ENCODE peak calls at places on chromosomes 6 and 20, in four cellular contexts. Q is nucleus accumbens, W is left cardiac atrium, T is H9. R is an unnamed sample.

GRCh38 chr6:291697-292505 is at the start of gene DUSP22:
- DNase-seq in Q (no peak), W (peak), T (peak), R (peak)

GRCh38 chr6:75611011-75611701 is 9.5 kb downstream of the SENP6 start:
- DNase-seq in Q (no peak), W (no peak), T (no peak), R (no peak)

GRCh38 chr6:145096846-145097245 is 638.5 kb downstream of the EPM2A start:
- DNase-seq in Q (no peak), W (no peak), T (no peak), R (no peak)

GRCh38 chr6:29528988-29529560 is 30.5 kb downstream of the UBD start:
- DNase-seq in Q (no peak), W (no peak), T (no peak), R (no peak)

GRCh38 chr20:10984899-10985298 is 311.1 kb upstream of the JAG1 start:
- DNase-seq in Q (no peak), W (no peak), T (no peak), R (no peak)

GRCh38 chr6:130967502-130968469 is 95.3 kb downstream of the EPB41L2 start:
- DNase-seq in Q (no peak), W (no peak), T (no peak), R (no peak)

GRCh38 chr6:29705389-29706231 is 17.6 kb upstream of the HLA-F start:
- DNase-seq in Q (peak), W (no peak), T (peak), R (no peak)

GRCh38 chr6:52877168-52877567 is 32.3 kb downstream of the GSTA3 start:
- DNase-seq in Q (no peak), W (no peak), T (no peak), R (no peak)

GRCh38 chr6:53960311-53960710 is 150.9 kb upstream of the MLIP start:
- DNase-seq in Q (no peak), W (no peak), T (no peak), R (no peak)

GRCh38 chr6:156098858-156099257 is 643.2 kb upstream of the NOX3 start:
- DNase-seq in Q (no peak), W (no peak), T (no peak), R (no peak)

GRCh38 chr6:92380803-92381601 is 1038.4 kb downstream of the EPHA7 start:
- DNase-seq in Q (no peak), W (no peak), T (no peak), R (no peak)

GRCh38 chr6:1903780-1904493 is 294.2 kb downstream of the FOXC1 start:
- DNase-seq in Q (no peak), W (no peak), T (no peak), R (no peak)

GRCh38 chr6:104951677-104952076 is 5.2 kb upstream of the LIN28B start:
- DNase-seq in Q (no peak), W (no peak), T (no peak), R (no peak)

GRCh38 chr6:14283600-14284235 is 166.1 kb downstream of the CD83 start:
- DNase-seq in Q (no peak), W (no peak), T (peak), R (no peak)

GRCh38 chr20:36925234-36925633 is 26.3 kb downstream of the SAMHD1 start:
- DNase-seq in Q (no peak), W (no peak), T (no peak), R (no peak)

GRCh38 chr6:148323344-148323743 is 19.3 kb upstream of the SASH1 start:
- DNase-seq in Q (no peak), W (no peak), T (no peak), R (no peak)

GRCh38 chr6:150231456-150231855 is 88.6 kb downstream of the PPP1R14C start:
- DNase-seq in Q (no peak), W (no peak), T (no peak), R (no peak)

GRCh38 chr6:110476046-110476849 is at the start of gene SLC22A16:
- DNase-seq in Q (no peak), W (peak), T (no peak), R (peak)

GRCh38 chr6:106746660-106747059 is 117.3 kb downstream of the QRSL1 start:
- DNase-seq in Q (no peak), W (no peak), T (no peak), R (no peak)

GRCh38 chr6:137805622-137806021 is 61.4 kb upstream of the TNFAIP3 start:
- DNase-seq in Q (no peak), W (peak), T (no peak), R (no peak)

GRCh38 chr20:55561259-55561658 is 444.1 kb downstream of the CBLN4 start:
- DNase-seq in Q (no peak), W (no peak), T (no peak), R (no peak)

GRCh38 chr20:59141818-59142581 is 21.6 kb upstream of the ZNF831 start:
- DNase-seq in Q (no peak), W (no peak), T (no peak), R (no peak)

GRCh38 chr6:106092279-106092678 is 6.1 kb downstream of the PRDM1 start:
- DNase-seq in Q (no peak), W (no peak), T (no peak), R (no peak)

GRCh38 chr20:46784450-46785127 is 75.1 kb downstream of the SLC2A10 start:
- DNase-seq in Q (no peak), W (no peak), T (no peak), R (no peak)

GRCh38 chr20:32448306-32449056 is 90.3 kb downstream of the ASXL1 start:
- DNase-seq in Q (no peak), W (no peak), T (no peak), R (no peak)

GRCh38 chr6:75932067-75932466 is 140.4 kb downstream of the IMPG1 start:
- DNase-seq in Q (peak), W (no peak), T (peak), R (peak)